ENCODE peak calls at places on chromosomes 12 and 14, in six cellular contexts. One of them, this sample, is unnamed.

GRCh38 chr12:86265329-86265695 is 9.1 kb upstream of the MGAT4C start:
- DNase-seq in ELF-1: no peak
- DNase-seq in mucosa of descending colon: no peak
- DNase-seq in islet precursor cell: no peak
- DNase-seq in naive thymus-derived CD4-positive, alpha-beta T cell: no peak
- DNase-seq in CD8-positive, alpha-beta memory T cell: no peak
- DNase-seq in this sample: no peak

GRCh38 chr14:72844528-72844927 is 49.4 kb downstream of the DPF3 start:
- DNase-seq in ELF-1: no peak
- DNase-seq in mucosa of descending colon: no peak
- DNase-seq in islet precursor cell: no peak
- DNase-seq in naive thymus-derived CD4-positive, alpha-beta T cell: no peak
- DNase-seq in CD8-positive, alpha-beta memory T cell: no peak
- DNase-seq in this sample: no peak

GRCh38 chr12:99259040-99259934 is 388.3 kb upstream of the GARIN6 start:
- DNase-seq in ELF-1: peak; percentile 5
- DNase-seq in mucosa of descending colon: no peak
- DNase-seq in islet precursor cell: no peak
- DNase-seq in naive thymus-derived CD4-positive, alpha-beta T cell: no peak
- DNase-seq in CD8-positive, alpha-beta memory T cell: no peak
- DNase-seq in this sample: no peak

GRCh38 chr14:29927596-29928341 is at the start of gene PRKD1:
- DNase-seq in ELF-1: peak; percentile 30
- DNase-seq in mucosa of descending colon: peak; percentile 33
- DNase-seq in islet precursor cell: peak; percentile 84
- DNase-seq in naive thymus-derived CD4-positive, alpha-beta T cell: no peak
- DNase-seq in CD8-positive, alpha-beta memory T cell: no peak
- DNase-seq in this sample: peak; percentile 62

GRCh38 chr12:32139064-32139421 is 32.4 kb downstream of the BICD1 start:
- DNase-seq in ELF-1: peak; percentile 39
- DNase-seq in mucosa of descending colon: peak; percentile 35
- DNase-seq in islet precursor cell: no peak
- DNase-seq in naive thymus-derived CD4-positive, alpha-beta T cell: peak; percentile 12
- DNase-seq in CD8-positive, alpha-beta memory T cell: no peak
- DNase-seq in this sample: no peak

GRCh38 chr12:27261866-27262265 is 17.8 kb downstream of the STK38L start:
- DNase-seq in ELF-1: no peak
- DNase-seq in mucosa of descending colon: no peak
- DNase-seq in islet precursor cell: no peak
- DNase-seq in naive thymus-derived CD4-positive, alpha-beta T cell: no peak
- DNase-seq in CD8-positive, alpha-beta memory T cell: no peak
- DNase-seq in this sample: no peak

GRCh38 chr12:65121956-65122469 is 908 bp upstream of the WIF1 start:
- DNase-seq in ELF-1: no peak
- DNase-seq in mucosa of descending colon: no peak
- DNase-seq in islet precursor cell: no peak
- DNase-seq in naive thymus-derived CD4-positive, alpha-beta T cell: no peak
- DNase-seq in CD8-positive, alpha-beta memory T cell: no peak
- DNase-seq in this sample: no peak

GRCh38 chr12:3281588-3282150 is 204.5 kb downstream of the TSPAN9 start:
- DNase-seq in ELF-1: no peak
- DNase-seq in mucosa of descending colon: no peak
- DNase-seq in islet precursor cell: no peak
- DNase-seq in naive thymus-derived CD4-positive, alpha-beta T cell: no peak
- DNase-seq in CD8-positive, alpha-beta memory T cell: no peak
- DNase-seq in this sample: no peak

GRCh38 chr14:100654814-100655795 is 67.9 kb upstream of the BEGAIN start:
- DNase-seq in ELF-1: peak; percentile 48
- DNase-seq in mucosa of descending colon: peak; percentile 72
- DNase-seq in islet precursor cell: peak; percentile 78
- DNase-seq in naive thymus-derived CD4-positive, alpha-beta T cell: peak; percentile 26
- DNase-seq in CD8-positive, alpha-beta memory T cell: peak; percentile 22
- DNase-seq in this sample: no peak